ENCODE peak calls at places on chromosomes 5 and 9, in seven cellular contexts. One of them, this sample, is unnamed.

GRCh38 chr5:140151068-140151718 is 23.8 kb upstream of the CYSTM1 start:
- DNase-seq in HT1080: no peak
- DNase-seq in effector CD4-positive, alpha-beta T cell: no peak
- DNase-seq in WTC11: no peak
- DNase-seq in glomerular endothelial cell: no peak
- DNase-seq in AG09309: no peak
- DNase-seq in hepatocyte: no peak
- DNase-seq in this sample: no peak

GRCh38 chr9:111661802-111662491 is 542 bp downstream of the GNG10 start:
- DNase-seq in hepatocyte: peak
- DNase-seq in AG09309: no peak
- DNase-seq in glomerular endothelial cell: no peak
- DNase-seq in effector CD4-positive, alpha-beta T cell: peak
- DNase-seq in HT1080: peak
- DNase-seq in WTC11: peak
- DNase-seq in this sample: peak

GRCh38 chr9:89482056-89482784 is 15.7 kb downstream of the SEMA4D start:
- DNase-seq in HT1080: no peak
- DNase-seq in hepatocyte: no peak
- DNase-seq in effector CD4-positive, alpha-beta T cell: no peak
- DNase-seq in AG09309: no peak
- DNase-seq in WTC11: no peak
- DNase-seq in glomerular endothelial cell: no peak
- DNase-seq in this sample: no peak

GRCh38 chr5:67188274-67188857 is 8.2 kb downstream of the CD180 start:
- DNase-seq in AG09309: no peak
- DNase-seq in effector CD4-positive, alpha-beta T cell: no peak
- DNase-seq in HT1080: no peak
- DNase-seq in WTC11: no peak
- DNase-seq in glomerular endothelial cell: no peak
- DNase-seq in hepatocyte: no peak
- DNase-seq in this sample: no peak

GRCh38 chr5:72145351-72145750 is 38.1 kb downstream of the MAP1B start:
- DNase-seq in AG09309: no peak
- DNase-seq in WTC11: no peak
- DNase-seq in glomerular endothelial cell: no peak
- DNase-seq in effector CD4-positive, alpha-beta T cell: no peak
- DNase-seq in HT1080: no peak
- DNase-seq in hepatocyte: no peak
- DNase-seq in this sample: no peak

GRCh38 chr5:37844004-37844403 is 4.2 kb upstream of the GDNF start:
- DNase-seq in effector CD4-positive, alpha-beta T cell: no peak
- DNase-seq in WTC11: peak
- DNase-seq in AG09309: no peak
- DNase-seq in hepatocyte: no peak
- DNase-seq in HT1080: no peak
- DNase-seq in glomerular endothelial cell: no peak
- DNase-seq in this sample: peak

GRCh38 chr9:2874001-2874750 is 30.3 kb upstream of the PUM3 start:
- DNase-seq in glomerular endothelial cell: no peak
- DNase-seq in AG09309: peak
- DNase-seq in HT1080: no peak
- DNase-seq in effector CD4-positive, alpha-beta T cell: no peak
- DNase-seq in hepatocyte: no peak
- DNase-seq in WTC11: no peak
- DNase-seq in this sample: no peak

GRCh38 chr5:15321771-15322170 is 178.2 kb upstream of the FBXL7 start:
- DNase-seq in AG09309: no peak
- DNase-seq in glomerular endothelial cell: no peak
- DNase-seq in effector CD4-positive, alpha-beta T cell: no peak
- DNase-seq in HT1080: no peak
- DNase-seq in WTC11: no peak
- DNase-seq in hepatocyte: no peak
- DNase-seq in this sample: no peak

GRCh38 chr5:145531038-145531734 is 304.0 kb downstream of the PRELID2 start:
- DNase-seq in HT1080: peak
- DNase-seq in glomerular endothelial cell: peak
- DNase-seq in WTC11: no peak
- DNase-seq in effector CD4-positive, alpha-beta T cell: no peak
- DNase-seq in AG09309: peak
- DNase-seq in hepatocyte: peak
- DNase-seq in this sample: no peak

GRCh38 chr5:53249529-53249928 is 140.0 kb upstream of the MOCS2 start:
- DNase-seq in WTC11: no peak
- DNase-seq in hepatocyte: peak
- DNase-seq in HT1080: peak
- DNase-seq in glomerular endothelial cell: no peak
- DNase-seq in AG09309: peak
- DNase-seq in effector CD4-positive, alpha-beta T cell: no peak
- DNase-seq in this sample: no peak

GRCh38 chr5:14029185-14029584 is 84.7 kb upstream of the DNAH5 start:
- DNase-seq in effector CD4-positive, alpha-beta T cell: no peak
- DNase-seq in AG09309: no peak
- DNase-seq in WTC11: no peak
- DNase-seq in HT1080: no peak
- DNase-seq in glomerular endothelial cell: no peak
- DNase-seq in hepatocyte: no peak
- DNase-seq in this sample: no peak

GRCh38 chr5:52007230-52007858 is 624.1 kb downstream of the ISL1 start:
- DNase-seq in glomerular endothelial cell: peak
- DNase-seq in HT1080: peak
- DNase-seq in effector CD4-positive, alpha-beta T cell: no peak
- DNase-seq in AG09309: no peak
- DNase-seq in WTC11: no peak
- DNase-seq in hepatocyte: peak
- DNase-seq in this sample: no peak

GRCh38 chr9:69379250-69379982 is 54.4 kb downstream of the ENTREP1 start:
- DNase-seq in glomerular endothelial cell: no peak
- DNase-seq in WTC11: no peak
- DNase-seq in hepatocyte: no peak
- DNase-seq in AG09309: no peak
- DNase-seq in HT1080: peak
- DNase-seq in effector CD4-positive, alpha-beta T cell: no peak
- DNase-seq in this sample: no peak

GRCh38 chr9:101625871-101626270 is 31.1 kb upstream of the PPP3R2 start:
- DNase-seq in glomerular endothelial cell: no peak
- DNase-seq in hepatocyte: no peak
- DNase-seq in WTC11: no peak
- DNase-seq in AG09309: no peak
- DNase-seq in HT1080: peak
- DNase-seq in effector CD4-positive, alpha-beta T cell: no peak
- DNase-seq in this sample: no peak

GRCh38 chr9:86485359-86485758 is 131.1 kb upstream of the TUT7 start:
- DNase-seq in WTC11: no peak
- DNase-seq in glomerular endothelial cell: no peak
- DNase-seq in HT1080: peak
- DNase-seq in hepatocyte: no peak
- DNase-seq in effector CD4-positive, alpha-beta T cell: no peak
- DNase-seq in AG09309: no peak
- DNase-seq in this sample: no peak

GRCh38 chr9:93043122-93043521 is 15.4 kb upstream of the SUSD3 start:
- DNase-seq in AG09309: no peak
- DNase-seq in hepatocyte: no peak
- DNase-seq in WTC11: no peak
- DNase-seq in HT1080: no peak
- DNase-seq in glomerular endothelial cell: no peak
- DNase-seq in effector CD4-positive, alpha-beta T cell: no peak
- DNase-seq in this sample: no peak

GRCh38 chr5:81420039-81420667 is 26.2 kb upstream of the ACOT12 start:
- DNase-seq in WTC11: no peak
- DNase-seq in HT1080: peak
- DNase-seq in hepatocyte: no peak
- DNase-seq in AG09309: peak
- DNase-seq in effector CD4-positive, alpha-beta T cell: no peak
- DNase-seq in glomerular endothelial cell: peak
- DNase-seq in this sample: no peak

GRCh38 chr5:90096415-90097081 is 313.0 kb downstream of the CETN3 start:
- DNase-seq in hepatocyte: peak
- DNase-seq in HT1080: peak
- DNase-seq in glomerular endothelial cell: peak
- DNase-seq in AG09309: no peak
- DNase-seq in WTC11: no peak
- DNase-seq in effector CD4-positive, alpha-beta T cell: no peak
- DNase-seq in this sample: no peak